ENCODE peak calls at places on chromosome 1, in four cellular contexts. N, S, G and V are unnamed samples.

GRCh38 chr1:37177230-37177864 is 143.0 kb upstream of the GRIK3 start:
- DNase-seq in N (no peak), S (peak; percentile 31), G (no peak), V (peak; percentile 40)

GRCh38 chr1:115176189-115176588 is 86.9 kb upstream of the TSPAN2 start:
- DNase-seq in N (no peak), S (no peak), G (no peak), V (no peak)

GRCh38 chr1:13832536-13832935 is 132.5 kb downstream of the PRDM2 start:
- DNase-seq in N (peak; percentile 6), S (no peak), G (no peak), V (no peak)

GRCh38 chr1:40861227-40862003 is 748 bp downstream of the CITED4 start:
- DNase-seq in N (peak; percentile 56), S (peak; percentile 68), G (no peak), V (no peak)

GRCh38 chr1:218585565-218586184 is 240.5 kb downstream of the TGFB2 start:
- DNase-seq in N (no peak), S (peak; percentile 82), G (no peak), V (peak; percentile 48)

GRCh38 chr1:114134518-114134917 is 19.2 kb downstream of the SYT6 start:
- DNase-seq in N (no peak), S (no peak), G (no peak), V (no peak)

GRCh38 chr1:241603626-241604337 is 36.4 kb downstream of the CHML start:
- DNase-seq in N (no peak), S (no peak), G (no peak), V (no peak)

GRCh38 chr1:203537806-203538464 is 44.0 kb downstream of the OPTC start:
- DNase-seq in N (no peak), S (no peak), G (no peak), V (no peak)

GRCh38 chr1:200963076-200963475 is 60.4 kb downstream of the KIF21B start:
- DNase-seq in N (no peak), S (peak; percentile 78), G (no peak), V (no peak)

GRCh38 chr1:184821658-184822057 is 67.0 kb upstream of the EDEM3 start:
- DNase-seq in N (no peak), S (no peak), G (no peak), V (no peak)

DNA sequence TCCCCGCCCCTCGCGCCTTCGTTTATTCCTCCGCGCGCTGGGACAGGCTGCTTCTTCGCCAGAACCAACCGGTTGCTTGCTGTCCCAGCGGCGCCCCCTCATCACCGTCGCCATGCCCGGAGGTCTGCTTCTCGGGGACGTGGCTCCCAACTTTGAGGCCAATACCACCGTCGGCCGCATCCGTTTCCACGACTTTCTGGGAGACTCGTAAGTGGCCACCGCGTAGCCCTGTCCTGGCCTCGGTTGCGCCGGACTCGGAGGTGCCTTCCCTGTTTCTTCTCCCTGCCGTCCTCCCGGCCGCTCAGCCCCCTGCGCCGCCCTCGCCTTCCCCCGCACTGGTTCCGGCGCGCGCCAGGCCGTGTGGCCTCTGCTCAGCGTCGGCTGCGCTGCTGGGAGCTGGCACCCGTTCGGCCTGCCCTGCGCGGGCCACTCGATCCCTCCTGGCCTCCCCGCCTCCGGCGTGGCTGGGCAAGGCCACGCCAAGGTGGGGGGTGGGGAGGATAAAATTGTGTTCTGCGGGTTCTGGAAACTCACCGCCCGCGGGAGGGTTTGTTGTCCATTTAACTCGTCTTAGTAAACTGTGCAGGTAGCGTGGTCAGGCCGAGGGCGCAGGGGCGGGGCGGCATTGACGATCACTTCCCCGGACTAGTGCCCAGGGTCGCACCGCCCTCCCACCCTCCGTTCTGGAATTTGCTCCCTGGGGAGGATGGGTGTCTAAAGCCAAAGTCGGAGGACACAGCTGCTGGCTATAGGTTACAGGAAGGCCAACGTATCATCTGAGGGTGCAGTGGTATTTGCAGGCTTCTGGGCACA is at the start of gene PRDX6:
- DNase-seq in N (peak; percentile 87), S (peak; percentile 84), G (peak; percentile 81), V (peak; percentile 72)
- TF ChIP-seq CTCF in N (no peak), S (no peak), G (no peak), V (peak; percentile 12)

GRCh38 chr1:245875581-245876263 is 631.4 kb downstream of the SMYD3 start:
- DNase-seq in N (no peak), S (no peak), G (no peak), V (no peak)

GRCh38 chr1:245873068-245873467 is 634.0 kb downstream of the SMYD3 start:
- DNase-seq in N (no peak), S (peak; percentile 39), G (no peak), V (no peak)

GRCh38 chr1:245874942-245875580 is 632.0 kb downstream of the SMYD3 start:
- DNase-seq in N (peak; percentile 88), S (peak; percentile 82), G (no peak), V (no peak)

GRCh38 chr1:245872475-245872874 is 634.6 kb downstream of the SMYD3 start:
- DNase-seq in N (no peak), S (no peak), G (no peak), V (no peak)

DNA sequence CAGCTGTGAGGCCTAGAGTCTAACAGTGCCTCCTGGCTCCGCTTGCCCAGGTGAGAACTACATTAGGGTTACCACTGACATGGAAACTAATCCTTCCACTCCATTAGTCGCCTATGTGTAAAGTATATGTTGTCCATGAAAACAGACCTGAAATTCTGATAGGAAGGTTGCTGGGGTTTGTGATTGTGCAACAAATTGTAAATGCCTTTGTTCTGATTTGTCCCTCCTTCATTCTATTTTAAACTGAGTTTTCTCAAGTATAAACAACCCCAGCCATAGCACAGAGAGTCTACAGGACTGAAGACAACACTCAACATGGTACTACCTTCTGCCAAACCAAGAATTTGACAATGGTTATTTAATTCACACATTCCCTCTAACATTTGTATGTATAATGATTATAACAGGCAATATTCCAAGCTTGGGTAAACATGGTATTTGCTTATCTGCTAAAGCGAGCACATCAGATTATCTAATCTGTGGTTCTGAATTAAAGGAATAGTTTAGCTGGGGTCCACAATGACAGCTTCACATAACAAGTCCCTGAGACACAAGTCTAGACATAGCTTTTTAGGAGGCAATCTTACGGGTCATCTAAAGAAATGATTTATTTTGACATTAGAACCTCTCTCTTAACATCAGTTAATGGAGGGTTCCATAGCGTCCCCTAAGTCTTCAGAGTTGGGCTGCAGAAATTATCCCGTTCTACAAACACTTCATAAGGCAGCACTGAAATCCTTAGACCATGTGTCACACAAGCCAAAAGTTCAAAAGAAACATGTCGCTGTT is 633.0 kb downstream of the SMYD3 start:
- DNase-seq in N (no peak), S (peak; percentile 24), G (no peak), V (no peak)
- TF ChIP-seq CTCF in N (no peak), S (no peak), G (no peak), V (no peak)

DNA sequence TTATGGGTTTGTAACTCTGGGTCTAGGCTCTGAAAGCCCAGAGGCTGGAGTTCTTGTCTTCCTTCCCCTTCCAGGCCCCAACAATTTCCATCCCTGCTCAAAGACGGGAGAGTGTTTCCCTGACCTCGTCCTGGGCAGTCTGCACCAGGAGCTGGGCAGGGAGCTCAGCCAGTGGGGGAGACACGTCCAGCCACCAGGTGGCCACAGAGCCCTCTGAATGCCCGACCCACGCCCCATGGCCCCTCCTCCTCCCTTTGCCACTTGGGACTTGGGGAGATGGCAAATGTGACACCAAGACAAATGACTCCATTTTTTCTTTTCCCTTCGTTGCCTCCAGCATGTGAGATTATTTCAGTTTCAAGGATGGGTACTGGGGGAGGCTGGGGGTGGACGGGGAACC is 159.9 kb upstream of the AJAP1 start:
- DNase-seq in N (no peak), S (no peak), G (no peak), V (no peak)
- TF ChIP-seq CTCF in N (no peak), S (no peak), G (no peak), V (peak; percentile 28)

DNA sequence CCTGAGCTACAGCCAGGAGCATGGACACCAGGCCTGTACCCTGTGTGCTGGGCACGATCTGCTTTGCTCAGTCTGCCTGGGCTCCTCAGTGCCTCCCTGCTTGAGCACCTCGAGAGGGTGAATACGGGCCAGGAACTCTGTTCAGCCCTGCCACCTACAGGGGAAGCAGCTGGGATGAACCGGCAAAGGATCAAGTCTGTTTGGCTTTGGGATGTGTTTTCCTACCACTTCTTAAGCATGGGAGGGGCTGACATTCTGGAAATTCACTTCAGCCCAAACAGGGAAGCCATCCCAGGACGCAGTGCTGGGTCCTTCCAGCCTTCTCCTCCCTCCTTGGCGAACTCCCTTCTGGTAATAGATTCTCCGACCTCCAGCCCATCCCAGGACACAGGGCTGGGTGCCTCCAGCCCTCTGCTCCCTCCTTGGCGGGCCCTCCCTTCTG is 55.8 kb upstream of the SELENON start:
- DNase-seq in N (peak; percentile 81), S (peak; percentile 68), G (no peak), V (no peak)
- TF ChIP-seq CTCF in N (peak; percentile 61), S (peak; percentile 72), G (peak; percentile 24), V (no peak)

DNA sequence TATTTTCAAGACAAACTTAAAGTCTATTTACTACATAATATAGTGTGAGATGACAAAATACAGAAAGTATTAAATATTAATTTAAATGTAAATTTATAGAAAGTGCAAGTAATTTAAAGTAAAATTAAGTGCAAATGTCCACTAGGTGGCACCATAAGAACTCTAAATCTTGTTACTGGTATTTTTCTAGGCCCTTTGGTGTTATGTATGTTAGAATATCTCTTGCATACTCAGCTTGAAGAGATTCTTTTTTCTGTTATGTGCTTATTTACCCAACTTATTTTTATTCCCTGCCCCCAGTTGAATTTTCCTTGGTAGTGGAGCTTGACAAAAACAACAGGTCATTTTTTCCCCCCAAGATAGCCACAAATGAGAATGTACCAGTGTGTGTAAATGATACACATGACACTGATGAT is 71.5 kb downstream of the RPS6KC1 start:
- DNase-seq in N (no peak), S (peak; percentile 62), G (peak; percentile 18), V (no peak)
- TF ChIP-seq CTCF in N (peak; percentile 32), S (peak; percentile 33), G (peak; percentile 35), V (peak; percentile 83)

DNA sequence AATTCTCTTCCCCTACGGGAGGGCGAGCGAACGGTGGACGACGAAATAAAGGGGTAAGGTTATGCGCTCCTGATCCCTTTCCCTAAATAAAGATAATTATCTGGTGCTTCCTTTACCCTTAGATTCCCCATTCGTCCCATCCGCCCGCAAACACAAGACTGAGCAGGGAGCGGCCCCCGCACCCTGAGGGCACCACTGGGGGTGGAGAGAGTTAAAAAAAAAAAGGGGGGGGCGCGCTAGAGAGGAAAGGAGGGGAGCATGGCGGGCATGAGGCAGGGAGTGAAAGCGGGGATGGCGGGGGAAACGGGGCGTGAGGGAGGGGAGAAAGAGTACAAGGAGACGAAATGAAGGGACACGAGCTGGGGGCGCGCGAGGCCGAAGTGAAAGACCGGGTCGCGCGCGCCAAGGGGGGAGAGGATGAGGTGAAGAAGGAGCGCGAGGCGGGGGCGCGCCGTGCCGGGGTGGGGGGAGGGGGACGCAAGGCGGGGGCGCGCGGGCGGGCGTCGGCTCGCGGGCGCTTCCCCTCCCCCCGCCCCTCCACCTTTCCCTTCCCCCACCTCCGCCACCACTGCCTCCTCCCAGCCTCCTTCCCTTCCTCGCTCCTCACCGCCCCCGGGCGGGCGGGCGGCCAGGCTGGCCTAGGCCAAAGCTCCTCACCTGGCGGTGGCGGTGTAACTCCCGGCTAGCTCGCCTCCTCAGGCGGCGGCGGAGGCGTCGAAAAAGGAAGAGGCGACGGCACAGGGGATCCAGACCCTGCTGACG is 515 bp downstream of the GATAD2B start:
- DNase-seq in N (peak; percentile 69), S (peak; percentile 32), G (no peak), V (no peak)
- TF ChIP-seq CTCF in N (no peak), S (no peak), G (peak; percentile 48), V (peak; percentile 35)

GRCh38 chr1:206705187-206705586 is 20.5 kb downstream of the MAPKAPK2 start:
- DNase-seq in N (no peak), S (peak; percentile 74), G (no peak), V (peak; percentile 18)
- TF ChIP-seq CTCF in N (no peak), S (no peak), G (no peak), V (no peak)